ENCODE peak calls at places on chromosomes 2 and 18, in nine cellular contexts. One of them, this sample, is unnamed.

GRCh38 chr2:173982918-173983317 is 17.7 kb upstream of the SP3 start:
- DNase-seq in AG09319: no peak
- DNase-seq in endodermal cell: no peak
- DNase-seq in spleen: no peak
- DNase-seq in mammary epithelial cell: peak; percentile 91
- DNase-seq in A172: no peak
- DNase-seq in activated T-helper 1 cell treated with anti-CD3 and anti-CD28 coated beads, Interleukin-12 subunit alpha, Interleukin-12 subunit beta, Interleukin-2, Interleukin-4 antibody, amounts not matched to agents 30 ng/mL and 10 ng/mL and 1 ng/mL, durations not matched to agents 14 hours and 24 hours and 36 hours: no peak
- DNase-seq in Ammon's horn: peak; percentile 73
- DNase-seq in MV-4-11: no peak
- DNase-seq in this sample: no peak

GRCh38 chr18:6755107-6755506 is 25.6 kb downstream of the ARHGAP28 start:
- DNase-seq in AG09319: no peak
- DNase-seq in endodermal cell: no peak
- DNase-seq in spleen: no peak
- DNase-seq in mammary epithelial cell: no peak
- DNase-seq in A172: peak; percentile 25
- DNase-seq in activated T-helper 1 cell treated with anti-CD3 and anti-CD28 coated beads, Interleukin-12 subunit alpha, Interleukin-12 subunit beta, Interleukin-2, Interleukin-4 antibody, amounts not matched to agents 30 ng/mL and 10 ng/mL and 1 ng/mL, durations not matched to agents 14 hours and 24 hours and 36 hours: no peak
- DNase-seq in Ammon's horn: no peak
- DNase-seq in MV-4-11: no peak
- DNase-seq in this sample: peak; percentile 22

GRCh38 chr2:188524519-188525113 is 232.9 kb downstream of the GULP1 start:
- DNase-seq in AG09319: peak; percentile 28
- DNase-seq in endodermal cell: no peak
- DNase-seq in spleen: no peak
- DNase-seq in mammary epithelial cell: peak; percentile 28
- DNase-seq in A172: peak; percentile 62
- DNase-seq in activated T-helper 1 cell treated with anti-CD3 and anti-CD28 coated beads, Interleukin-12 subunit alpha, Interleukin-12 subunit beta, Interleukin-2, Interleukin-4 antibody, amounts not matched to agents 30 ng/mL and 10 ng/mL and 1 ng/mL, durations not matched to agents 14 hours and 24 hours and 36 hours: no peak
- DNase-seq in Ammon's horn: peak; percentile 40
- DNase-seq in MV-4-11: peak; percentile 39
- DNase-seq in this sample: peak; percentile 38

GRCh38 chr2:226514895-226515294 is 284.7 kb downstream of the IRS1 start:
- DNase-seq in AG09319: no peak
- DNase-seq in endodermal cell: no peak
- DNase-seq in spleen: no peak
- DNase-seq in mammary epithelial cell: peak; percentile 84
- DNase-seq in A172: peak; percentile 64
- DNase-seq in activated T-helper 1 cell treated with anti-CD3 and anti-CD28 coated beads, Interleukin-12 subunit alpha, Interleukin-12 subunit beta, Interleukin-2, Interleukin-4 antibody, amounts not matched to agents 30 ng/mL and 10 ng/mL and 1 ng/mL, durations not matched to agents 14 hours and 24 hours and 36 hours: no peak
- DNase-seq in Ammon's horn: no peak
- DNase-seq in MV-4-11: no peak
- DNase-seq in this sample: no peak

GRCh38 chr2:152546230-152546837 is 170.9 kb downstream of the PRPF40A start:
- DNase-seq in AG09319: no peak
- DNase-seq in endodermal cell: no peak
- DNase-seq in spleen: no peak
- DNase-seq in mammary epithelial cell: no peak
- DNase-seq in A172: no peak
- DNase-seq in activated T-helper 1 cell treated with anti-CD3 and anti-CD28 coated beads, Interleukin-12 subunit alpha, Interleukin-12 subunit beta, Interleukin-2, Interleukin-4 antibody, amounts not matched to agents 30 ng/mL and 10 ng/mL and 1 ng/mL, durations not matched to agents 14 hours and 24 hours and 36 hours: no peak
- DNase-seq in Ammon's horn: no peak
- DNase-seq in MV-4-11: no peak
- DNase-seq in this sample: no peak

GRCh38 chr18:76452357-76452756 is 42.7 kb downstream of the ZNF516 start:
- DNase-seq in AG09319: no peak
- DNase-seq in endodermal cell: peak; percentile 40
- DNase-seq in spleen: no peak
- DNase-seq in mammary epithelial cell: no peak
- DNase-seq in A172: no peak
- DNase-seq in activated T-helper 1 cell treated with anti-CD3 and anti-CD28 coated beads, Interleukin-12 subunit alpha, Interleukin-12 subunit beta, Interleukin-2, Interleukin-4 antibody, amounts not matched to agents 30 ng/mL and 10 ng/mL and 1 ng/mL, durations not matched to agents 14 hours and 24 hours and 36 hours: no peak
- DNase-seq in Ammon's horn: no peak
- DNase-seq in MV-4-11: peak; percentile 52
- DNase-seq in this sample: no peak

GRCh38 chr2:46801731-46802664 is 113.6 kb downstream of the MCFD2 start:
- DNase-seq in AG09319: no peak
- DNase-seq in endodermal cell: no peak
- DNase-seq in spleen: no peak
- DNase-seq in mammary epithelial cell: peak; percentile 49
- DNase-seq in A172: peak; percentile 83
- DNase-seq in activated T-helper 1 cell treated with anti-CD3 and anti-CD28 coated beads, Interleukin-12 subunit alpha, Interleukin-12 subunit beta, Interleukin-2, Interleukin-4 antibody, amounts not matched to agents 30 ng/mL and 10 ng/mL and 1 ng/mL, durations not matched to agents 14 hours and 24 hours and 36 hours: no peak
- DNase-seq in Ammon's horn: no peak
- DNase-seq in MV-4-11: no peak
- DNase-seq in this sample: peak; percentile 55

GRCh38 chr2:96485751-96486643 is 19.2 kb downstream of the NEURL3 start:
- DNase-seq in AG09319: peak; percentile 28
- DNase-seq in endodermal cell: peak; percentile 72
- DNase-seq in spleen: peak; percentile 92
- DNase-seq in mammary epithelial cell: peak; percentile 94
- DNase-seq in A172: peak; percentile 83
- DNase-seq in activated T-helper 1 cell treated with anti-CD3 and anti-CD28 coated beads, Interleukin-12 subunit alpha, Interleukin-12 subunit beta, Interleukin-2, Interleukin-4 antibody, amounts not matched to agents 30 ng/mL and 10 ng/mL and 1 ng/mL, durations not matched to agents 14 hours and 24 hours and 36 hours: peak; percentile 88
- DNase-seq in Ammon's horn: peak; percentile 68
- DNase-seq in MV-4-11: peak; percentile 86
- DNase-seq in this sample: peak; percentile 66

GRCh38 chr2:191581003-191581402 is 96.9 kb upstream of the NABP1 start:
- DNase-seq in AG09319: no peak
- DNase-seq in endodermal cell: no peak
- DNase-seq in spleen: no peak
- DNase-seq in mammary epithelial cell: no peak
- DNase-seq in A172: no peak
- DNase-seq in activated T-helper 1 cell treated with anti-CD3 and anti-CD28 coated beads, Interleukin-12 subunit alpha, Interleukin-12 subunit beta, Interleukin-2, Interleukin-4 antibody, amounts not matched to agents 30 ng/mL and 10 ng/mL and 1 ng/mL, durations not matched to agents 14 hours and 24 hours and 36 hours: no peak
- DNase-seq in Ammon's horn: no peak
- DNase-seq in MV-4-11: no peak
- DNase-seq in this sample: no peak

This sample was measured in GM04504.